ENCODE peak calls at places on chromosomes 16 and 17, in ten cellular contexts. H, D, I, U, A, N, X, V, Y and E are unnamed samples.

GRCh38 chr17:66313995-66314659 is 11.7 kb downstream of the PRKCA start:
- DNase-seq in D (no peak), U (no peak), I (no peak), H (no peak), V (no peak), X (no peak), Y (no peak), A (no peak), N (no peak), E (no peak)

GRCh38 chr17:76805319-76805718 is 62.9 kb upstream of the MGAT5B start:
- DNase-seq in A (no peak), U (no peak), N (no peak), D (no peak), V (no peak), X (peak; percentile 25), Y (no peak), H (no peak), I (no peak), E (no peak)

GRCh38 chr16:50496990-50497389 is 51.2 kb upstream of the NKD1 start:
- DNase-seq in I (no peak), X (no peak), H (no peak), A (no peak), V (no peak), D (no peak), Y (peak; percentile 15), N (no peak), U (no peak), E (no peak)

GRCh38 chr17:43846963-43847369 is at the start of gene CD300LG:
- DNase-seq in D (peak; percentile 82), Y (no peak), H (no peak), A (no peak), I (peak; percentile 49), N (no peak), X (no peak), U (no peak), V (no peak), E (no peak)

GRCh38 chr17:15230866-15231265 is 34.3 kb downstream of the PMP22 start:
- DNase-seq in I (no peak), X (no peak), A (no peak), Y (no peak), U (no peak), V (no peak), H (no peak), N (no peak), D (no peak), E (no peak)

GRCh38 chr17:80354381-80354780 is 60.6 kb upstream of the ENDOV start:
- DNase-seq in A (no peak), I (no peak), U (no peak), D (no peak), V (no peak), Y (no peak), N (no peak), H (no peak), X (no peak), E (no peak)

GRCh38 chr16:79532785-79533184 is 67.8 kb downstream of the MAF start:
- DNase-seq in U (no peak), A (no peak), V (no peak), H (no peak), I (no peak), D (no peak), X (no peak), N (no peak), Y (no peak), E (no peak)

GRCh38 chr16:87926246-87927194 is 9.8 kb downstream of the CA5A start:
- DNase-seq in N (no peak), U (peak; percentile 40), I (no peak), H (no peak), Y (no peak), V (no peak), D (no peak), A (no peak), X (no peak), E (no peak)

GRCh38 chr17:78831688-78832540 is 8.7 kb downstream of the USP36 start:
- DNase-seq in Y (no peak), N (no peak), V (no peak), X (no peak), I (no peak), U (no peak), A (peak; percentile 16), H (no peak), D (no peak), E (no peak)

GRCh38 chr17:49035470-49036269 is 38.5 kb downstream of the IGF2BP1 start:
- DNase-seq in Y (peak; percentile 64), I (peak; percentile 13), A (peak; percentile 68), N (peak; percentile 8), D (peak; percentile 96), X (peak; percentile 66), U (no peak), H (peak; percentile 61), V (no peak), E (peak; percentile 49)

GRCh38 chr17:75950850-75951554 is 10.2 kb upstream of the FBF1 start:
- DNase-seq in H (no peak), V (no peak), D (no peak), Y (peak; percentile 21), I (no peak), U (no peak), N (no peak), A (no peak), X (peak; percentile 48), E (peak; percentile 94)

GRCh38 chr16:80100846-80101451 is 439.8 kb upstream of the DYNLRB2 start:
- DNase-seq in Y (no peak), X (no peak), A (no peak), V (no peak), U (no peak), D (no peak), H (no peak), I (no peak), N (no peak), E (no peak)

GRCh38 chr17:278055-279028 is 74.3 kb downstream of the RPH3AL start:
- DNase-seq in X (no peak), D (no peak), Y (no peak), U (no peak), V (no peak), A (peak; percentile 24), N (no peak), H (no peak), I (no peak), E (no peak)

GRCh38 chr17:35002876-35003551 is 22.7 kb downstream of the LIG3 start:
- DNase-seq in I (peak; percentile 42), H (no peak), U (no peak), N (no peak), D (no peak), Y (no peak), V (no peak), A (no peak), X (peak; percentile 78), E (no peak)
- H3K36me3 ChIP-seq in I (peaks cover 97% of the 10 kb centered on the region), H (peaks cover 52% of the 10 kb centered on the region), U (peaks cover 12% of the 10 kb centered on the region), N (peaks cover 19% of the 10 kb centered on the region), D (peaks cover 81% of the 10 kb centered on the region), Y (peaks cover 86% of the 10 kb centered on the region), V (peaks cover 29% of the 10 kb centered on the region), A (peaks cover 9% of the 10 kb centered on the region), X (peaks cover 47% of the 10 kb centered on the region), E (peaks cover 69% of the 10 kb centered on the region)

DNA sequence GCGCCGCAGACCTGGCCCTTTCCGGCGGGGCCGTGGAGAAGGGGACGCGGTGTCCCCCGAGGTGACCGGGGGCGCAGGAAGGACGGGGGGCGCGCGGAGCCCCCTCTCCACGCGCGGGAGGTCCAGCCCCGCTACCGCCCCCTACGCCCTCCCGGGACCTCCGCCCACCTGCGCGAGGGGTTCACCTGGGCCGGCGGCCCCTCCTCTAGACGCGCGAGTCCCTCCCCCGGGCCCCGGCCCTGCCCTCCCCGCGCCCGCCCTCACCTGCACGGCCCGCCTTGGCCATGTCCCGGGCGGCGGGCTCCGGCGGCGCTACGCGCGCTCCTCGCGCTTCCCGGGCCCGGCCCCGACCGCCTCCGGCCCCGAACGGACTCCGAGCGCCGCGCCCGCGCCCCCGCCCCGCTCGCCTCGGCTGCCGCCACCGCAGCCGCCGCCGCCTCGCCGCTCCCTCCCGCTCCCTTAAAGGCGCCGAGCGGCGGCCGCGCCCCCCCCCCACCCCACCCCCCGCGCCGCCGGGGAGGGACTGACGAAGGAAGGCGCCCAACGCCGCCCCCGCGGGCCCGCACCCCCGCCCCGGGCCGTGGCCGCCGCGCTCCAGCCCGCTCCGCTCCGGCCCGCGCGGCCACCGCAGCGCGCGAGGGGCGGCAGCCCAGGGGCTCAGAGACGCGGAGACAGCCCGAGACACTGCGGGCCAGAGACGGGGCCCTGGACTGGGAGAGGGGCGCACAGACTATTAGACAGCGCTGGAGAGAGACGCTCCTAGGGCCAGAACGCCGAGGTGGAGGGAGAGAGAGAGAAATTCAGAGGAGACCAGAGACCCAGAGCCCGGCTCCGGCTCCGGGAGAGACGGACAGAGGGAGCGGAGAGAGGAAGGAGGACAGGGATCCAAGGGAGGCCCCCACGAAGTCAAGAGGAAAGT is at the start of gene PITPNM3:
- DNase-seq in D (peak; percentile 80), V (no peak), H (no peak), N (no peak), X (no peak), A (no peak), I (no peak), Y (peak; percentile 75), U (no peak), E (peak; percentile 54)
- H3K4me3 ChIP-seq in D (peak within 1 kb of the TSS; percentile 70), V (no peak within 1 kb of the TSS), H (peak within 1 kb of the TSS; percentile 47), N (no peak within 1 kb of the TSS), X (peak within 1 kb of the TSS; percentile 39), A (peak within 1 kb of the TSS; percentile 36), I (peak within 1 kb of the TSS; percentile 54), Y (no peak within 1 kb of the TSS), U (peak within 1 kb of the TSS; percentile 35), E (peak within 1 kb of the TSS; percentile 84)

DNA sequence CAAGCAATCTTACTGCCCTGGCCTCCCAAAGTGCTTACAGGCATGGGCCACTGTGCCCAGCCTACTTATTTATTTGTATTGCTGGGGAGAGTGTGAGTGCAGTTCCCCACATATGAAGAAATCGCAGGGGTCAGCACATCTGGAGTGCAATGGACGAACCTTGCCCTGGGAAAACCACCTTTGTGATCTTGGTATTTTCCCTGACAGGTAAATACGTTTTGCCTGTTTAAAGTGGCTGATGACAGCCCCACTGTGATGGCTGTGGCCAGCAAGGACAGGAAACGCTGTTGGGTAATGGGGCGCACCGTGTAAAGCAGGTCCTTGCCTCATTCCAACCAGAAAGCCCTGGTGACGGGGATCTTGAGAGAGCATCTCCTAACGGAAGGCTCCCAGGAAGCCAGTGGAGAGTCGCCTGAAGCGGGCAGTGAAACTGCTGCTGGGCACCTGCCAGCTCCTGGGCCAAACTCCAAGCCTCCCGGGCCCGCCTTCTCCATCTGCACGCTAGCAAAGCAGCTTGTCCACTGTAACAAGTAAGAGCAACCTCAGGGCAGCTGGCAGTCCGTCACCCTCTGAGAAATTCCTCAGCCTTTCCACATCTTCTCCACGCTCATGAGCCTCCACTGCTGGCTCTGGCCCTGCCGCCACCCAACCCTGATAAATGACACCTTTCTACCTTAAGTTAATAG is 17.5 kb downstream of the EMC8 start:
- DNase-seq in I (peak; percentile 51), U (no peak), A (peak; percentile 65), H (no peak), Y (no peak), X (peak; percentile 29), V (no peak), N (no peak), D (no peak), E (no peak)
- H3K36me3 ChIP-seq in I (peaks cover 86% of the 10 kb centered on the region), U (peaks cover 46% of the 10 kb centered on the region), A (peaks cover 7% of the 10 kb centered on the region), H (peaks cover 7% of the 10 kb centered on the region), Y (peaks cover 84% of the 10 kb centered on the region), X (peaks cover 21% of the 10 kb centered on the region), V (peaks cover 56% of the 10 kb centered on the region), N (peaks cover 42% of the 10 kb centered on the region), D (peaks cover 88% of the 10 kb centered on the region), E (peaks cover 3% of the 10 kb centered on the region)

DNA sequence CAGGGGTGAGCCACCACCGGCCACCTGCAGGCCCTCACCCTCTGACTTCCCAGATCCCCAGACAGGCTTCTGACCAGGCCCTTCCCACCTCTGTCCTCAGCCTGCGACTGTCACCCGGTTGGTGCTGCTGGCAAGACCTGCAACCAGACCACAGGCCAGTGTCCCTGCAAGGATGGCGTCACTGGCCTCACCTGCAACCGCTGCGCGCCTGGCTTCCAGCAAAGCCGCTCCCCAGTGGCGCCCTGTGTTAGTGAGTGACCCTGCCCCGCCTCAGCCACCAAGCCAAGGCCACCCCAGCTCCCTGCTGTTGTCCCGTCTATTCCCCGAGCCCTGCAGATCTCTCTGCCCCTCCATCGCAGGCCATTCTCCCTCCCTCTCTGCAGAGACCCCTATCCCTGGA is 1.8 kb downstream of the NTN3 start:
- DNase-seq in D (no peak), Y (no peak), U (peak; percentile 10), A (no peak), V (no peak), X (no peak), H (no peak), N (no peak), I (no peak), E (no peak)
- H3K4me3 ChIP-seq in D (no peak overlapping the region), Y (no peak overlapping the region), U (no peak overlapping the region), A (no peak overlapping the region), V (no peak overlapping the region), X (no peak overlapping the region), H (peak overlapping the region; percentile 36), N (no peak overlapping the region), I (no peak overlapping the region), E (no peak overlapping the region)